ENCODE peak calls at places on chromosomes 5 and 9, in five cellular contexts. One of them, this sample, is unnamed.

GRCh38 chr9:26043431-26043830 is 365.2 kb upstream of the TUSC1 start:
- DNase-seq in cardiac muscle cell: no peak
- DNase-seq in A549: no peak
- DNase-seq in PC-3: no peak
- DNase-seq in GM12865: no peak
- DNase-seq in this sample: no peak

GRCh38 chr9:71665247-71665646 is 103.1 kb downstream of the CEMIP2 start:
- DNase-seq in GM12865: no peak
- DNase-seq in PC-3: peak
- DNase-seq in cardiac muscle cell: no peak
- DNase-seq in A549: no peak
- DNase-seq in this sample: no peak

GRCh38 chr9:136244116-136244775 is 1.4 kb downstream of the QSOX2 start:
- DNase-seq in cardiac muscle cell: no peak
- DNase-seq in GM12865: peak
- DNase-seq in PC-3: no peak
- DNase-seq in A549: no peak
- DNase-seq in this sample: no peak

GRCh38 chr9:118630079-118630478 is 739.2 kb downstream of the BRINP1 start:
- DNase-seq in GM12865: no peak
- DNase-seq in cardiac muscle cell: no peak
- DNase-seq in PC-3: no peak
- DNase-seq in A549: no peak
- DNase-seq in this sample: no peak

GRCh38 chr5:82794876-82795275 is 282.3 kb downstream of the TMEM167A start:
- DNase-seq in GM12865: no peak
- DNase-seq in cardiac muscle cell: no peak
- DNase-seq in PC-3: peak
- DNase-seq in A549: no peak
- DNase-seq in this sample: no peak

GRCh38 chr5:5419291-5420210 is 2.9 kb upstream of the ICE1 start:
- DNase-seq in cardiac muscle cell: peak
- DNase-seq in PC-3: peak
- DNase-seq in A549: peak
- DNase-seq in GM12865: peak
- DNase-seq in this sample: no peak

GRCh38 chr9:132478353-132478752 is 68.3 kb downstream of the CFAP77 start:
- DNase-seq in A549: no peak
- DNase-seq in PC-3: no peak
- DNase-seq in GM12865: no peak
- DNase-seq in cardiac muscle cell: no peak
- DNase-seq in this sample: no peak

GRCh38 chr5:151310932-151311331 is 7.4 kb upstream of the SLC36A3 start:
- DNase-seq in cardiac muscle cell: no peak
- DNase-seq in A549: no peak
- DNase-seq in PC-3: no peak
- DNase-seq in GM12865: no peak
- DNase-seq in this sample: no peak

GRCh38 chr9:87891754-87892153 is 9.1 kb downstream of the SPATA31E1 start:
- DNase-seq in cardiac muscle cell: peak
- DNase-seq in PC-3: no peak
- DNase-seq in A549: no peak
- DNase-seq in GM12865: no peak
- DNase-seq in this sample: no peak

GRCh38 chr5:82405166-82405565 is 127.0 kb upstream of the RPS23 start:
- DNase-seq in PC-3: peak
- DNase-seq in GM12865: no peak
- DNase-seq in cardiac muscle cell: peak
- DNase-seq in A549: no peak
- DNase-seq in this sample: no peak

GRCh38 chr5:14004598-14005394 is 60.3 kb upstream of the DNAH5 start:
- DNase-seq in A549: no peak
- DNase-seq in PC-3: no peak
- DNase-seq in GM12865: no peak
- DNase-seq in cardiac muscle cell: no peak
- DNase-seq in this sample: no peak

GRCh38 chr9:109861499-109861898 is 81.5 kb downstream of the PALM2AKAP2 start:
- DNase-seq in GM12865: no peak
- DNase-seq in PC-3: no peak
- DNase-seq in cardiac muscle cell: peak
- DNase-seq in A549: no peak
- DNase-seq in this sample: no peak

GRCh38 chr9:33297455-33297854 is 7.1 kb downstream of the NFX1 start:
- DNase-seq in A549: no peak
- DNase-seq in PC-3: no peak
- DNase-seq in cardiac muscle cell: no peak
- DNase-seq in GM12865: peak
- DNase-seq in this sample: no peak

GRCh38 chr9:129281506-129282145 is 103.6 kb upstream of the IER5L start:
- DNase-seq in PC-3: no peak
- DNase-seq in cardiac muscle cell: no peak
- DNase-seq in GM12865: no peak
- DNase-seq in A549: no peak
- DNase-seq in this sample: peak

GRCh38 chr9:126293522-126293889 is 33.1 kb upstream of the MVB12B start:
- DNase-seq in GM12865: no peak
- DNase-seq in cardiac muscle cell: no peak
- DNase-seq in A549: no peak
- DNase-seq in PC-3: no peak
- DNase-seq in this sample: no peak

GRCh38 chr5:179161901-179162300 is 101.7 kb downstream of the ZNF354C start:
- DNase-seq in A549: no peak
- DNase-seq in PC-3: no peak
- DNase-seq in cardiac muscle cell: no peak
- DNase-seq in GM12865: no peak
- DNase-seq in this sample: no peak

GRCh38 chr9:105259274-105259673 is 14.8 kb downstream of the SLC44A1 start:
- DNase-seq in GM12865: no peak
- DNase-seq in A549: no peak
- DNase-seq in cardiac muscle cell: no peak
- DNase-seq in PC-3: no peak
- DNase-seq in this sample: no peak

GRCh38 chr9:21506910-21507795 is 25.0 kb upstream of the IFNE start:
- DNase-seq in cardiac muscle cell: peak
- DNase-seq in PC-3: peak
- DNase-seq in A549: no peak
- DNase-seq in GM12865: no peak
- DNase-seq in this sample: no peak

GRCh38 chr9:121253821-121254471 is 14.0 kb upstream of the GSN start:
- DNase-seq in GM12865: no peak
- DNase-seq in A549: no peak
- DNase-seq in PC-3: no peak
- DNase-seq in cardiac muscle cell: no peak
- DNase-seq in this sample: no peak

GRCh38 chr9:27768781-27769180 is 195.5 kb upstream of the C9orf72 start:
- DNase-seq in GM12865: no peak
- DNase-seq in A549: no peak
- DNase-seq in cardiac muscle cell: no peak
- DNase-seq in PC-3: no peak
- DNase-seq in this sample: no peak

GRCh38 chr9:92950359-92950955 is 3.1 kb downstream of the FGD3 start:
- DNase-seq in A549: no peak
- DNase-seq in PC-3: peak
- DNase-seq in cardiac muscle cell: no peak
- DNase-seq in GM12865: no peak
- DNase-seq in this sample: no peak

GRCh38 chr9:133782157-133783130 is 44.3 kb upstream of the SARDH start:
- DNase-seq in GM12865: peak
- DNase-seq in PC-3: peak
- DNase-seq in cardiac muscle cell: peak
- DNase-seq in A549: peak
- DNase-seq in this sample: peak

GRCh38 chr9:107178302-107178701 is 104.8 kb upstream of the RAD23B start:
- DNase-seq in A549: no peak
- DNase-seq in GM12865: no peak
- DNase-seq in PC-3: peak
- DNase-seq in cardiac muscle cell: no peak
- DNase-seq in this sample: no peak

GRCh38 chr5:110431603-110432002 is 294.9 kb downstream of the TMEM232 start:
- DNase-seq in A549: no peak
- DNase-seq in GM12865: no peak
- DNase-seq in PC-3: no peak
- DNase-seq in cardiac muscle cell: no peak
- DNase-seq in this sample: no peak

GRCh38 chr9:38074441-38074943 is 5.5 kb upstream of the SHB start:
- DNase-seq in A549: no peak
- DNase-seq in PC-3: no peak
- DNase-seq in cardiac muscle cell: peak
- DNase-seq in GM12865: no peak
- DNase-seq in this sample: no peak

GRCh38 chr5:160619381-160619780 is 197.7 kb downstream of the PTTG1 start:
- DNase-seq in GM12865: no peak
- DNase-seq in PC-3: no peak
- DNase-seq in cardiac muscle cell: no peak
- DNase-seq in A549: no peak
- DNase-seq in this sample: no peak

GRCh38 chr9:16598316-16598715 is 272.2 kb downstream of the BNC2 start:
- DNase-seq in cardiac muscle cell: peak
- DNase-seq in GM12865: no peak
- DNase-seq in PC-3: no peak
- DNase-seq in A549: no peak
- DNase-seq in this sample: no peak

GRCh38 chr9:89714316-89714715 is 109.5 kb downstream of the GADD45G start:
- DNase-seq in GM12865: no peak
- DNase-seq in cardiac muscle cell: peak
- DNase-seq in A549: no peak
- DNase-seq in PC-3: no peak
- DNase-seq in this sample: no peak

GRCh38 chr5:38291355-38291754 is 33.0 kb downstream of the EGFLAM start:
- DNase-seq in GM12865: peak
- DNase-seq in cardiac muscle cell: no peak
- DNase-seq in PC-3: no peak
- DNase-seq in A549: no peak
- DNase-seq in this sample: no peak

GRCh38 chr9:125810161-125810560 is 63.0 kb downstream of the PBX3 start:
- DNase-seq in PC-3: no peak
- DNase-seq in GM12865: no peak
- DNase-seq in cardiac muscle cell: peak
- DNase-seq in A549: no peak
- DNase-seq in this sample: no peak

GRCh38 chr9:87085073-87085472 is 137.8 kb upstream of the GAS1 start:
- DNase-seq in A549: no peak
- DNase-seq in GM12865: no peak
- DNase-seq in cardiac muscle cell: no peak
- DNase-seq in PC-3: no peak
- DNase-seq in this sample: no peak

GRCh38 chr5:132376694-132377641 is 7.5 kb downstream of the SLC22A5 start:
- DNase-seq in A549: no peak
- DNase-seq in GM12865: no peak
- DNase-seq in cardiac muscle cell: no peak
- DNase-seq in PC-3: no peak
- DNase-seq in this sample: no peak

GRCh38 chr9:90219548-90220118 is 423.0 kb downstream of the DIRAS2 start:
- DNase-seq in PC-3: peak
- DNase-seq in A549: peak
- DNase-seq in cardiac muscle cell: no peak
- DNase-seq in GM12865: peak
- DNase-seq in this sample: no peak

GRCh38 chr9:95736370-95736769 is 139.1 kb upstream of the ERCC6L2 start:
- DNase-seq in A549: peak
- DNase-seq in PC-3: peak
- DNase-seq in cardiac muscle cell: peak
- DNase-seq in GM12865: no peak
- DNase-seq in this sample: no peak
- TF ChIP-seq CTCF in A549: peak
- TF ChIP-seq CTCF in PC-3: peak
- TF ChIP-seq CTCF in cardiac muscle cell: peak
- TF ChIP-seq CTCF in GM12865: peak
- TF ChIP-seq CTCF in this sample: no peak

DNA sequence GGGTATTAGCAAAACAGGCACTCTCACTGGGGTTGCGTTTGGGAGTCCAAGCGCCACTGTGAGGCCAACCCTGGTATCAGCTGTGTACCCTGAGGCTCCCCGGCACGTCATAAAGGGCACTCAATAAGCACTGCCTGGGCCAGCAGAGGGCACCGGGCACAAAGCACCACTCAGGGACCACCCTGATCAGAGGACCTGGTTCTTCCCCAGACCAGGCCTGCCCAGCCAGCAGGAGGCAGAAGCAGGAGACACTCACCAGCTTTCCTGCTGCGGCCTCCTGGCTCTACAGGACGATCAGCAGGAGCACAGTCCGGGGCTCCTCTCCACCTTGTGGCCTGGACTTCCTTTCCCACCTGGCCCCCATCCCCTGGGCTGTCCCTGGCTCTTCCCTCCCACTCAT is 12.6 kb downstream of the MGAT1 start:
- DNase-seq in cardiac muscle cell: no peak
- DNase-seq in GM12865: peak
- DNase-seq in A549: no peak
- DNase-seq in PC-3: peak
- DNase-seq in this sample: no peak
- TF ChIP-seq CTCF in cardiac muscle cell: no peak
- TF ChIP-seq CTCF in GM12865: peak
- TF ChIP-seq CTCF in A549: peak
- TF ChIP-seq CTCF in PC-3: peak
- TF ChIP-seq CTCF in this sample: no peak

GRCh38 chr5:8845316-8845715 is 700.6 kb downstream of the SEMA5A start:
- DNase-seq in A549: no peak
- DNase-seq in PC-3: peak
- DNase-seq in cardiac muscle cell: no peak
- DNase-seq in GM12865: no peak
- DNase-seq in this sample: no peak

GRCh38 chr5:8848362-8848761 is 697.5 kb downstream of the SEMA5A start:
- DNase-seq in A549: no peak
- DNase-seq in GM12865: no peak
- DNase-seq in cardiac muscle cell: no peak
- DNase-seq in PC-3: no peak
- DNase-seq in this sample: no peak

GRCh38 chr5:8848997-8849585 is 696.8 kb downstream of the SEMA5A start:
- DNase-seq in cardiac muscle cell: peak
- DNase-seq in GM12865: no peak
- DNase-seq in PC-3: peak
- DNase-seq in A549: no peak
- DNase-seq in this sample: no peak

GRCh38 chr5:8857051-8857450 is 688.8 kb downstream of the SEMA5A start:
- DNase-seq in PC-3: no peak
- DNase-seq in A549: no peak
- DNase-seq in GM12865: no peak
- DNase-seq in cardiac muscle cell: no peak
- DNase-seq in this sample: no peak

DNA sequence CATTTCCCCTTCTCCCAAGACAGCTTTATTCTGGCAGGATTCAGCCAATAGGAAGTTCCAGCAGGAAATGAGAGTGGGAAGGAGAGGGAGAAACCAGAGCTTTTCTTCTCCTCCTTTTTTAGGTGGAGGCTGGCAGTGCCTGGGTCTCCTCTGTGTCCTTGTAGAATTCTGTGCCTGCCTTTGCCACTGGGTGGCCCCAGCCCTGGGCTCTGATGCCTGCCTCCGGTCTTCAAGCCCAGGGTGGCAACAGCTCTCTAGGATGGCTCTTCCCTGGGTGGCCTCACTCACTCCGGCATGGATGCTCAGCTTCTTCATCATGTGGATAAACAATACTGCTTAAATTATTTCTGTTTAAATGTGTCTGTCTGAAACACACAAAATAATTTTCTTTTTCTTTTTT is 694.8 kb downstream of the SEMA5A start:
- DNase-seq in cardiac muscle cell: no peak
- DNase-seq in PC-3: peak
- DNase-seq in A549: no peak
- DNase-seq in GM12865: no peak
- DNase-seq in this sample: no peak
- TF ChIP-seq CTCF in cardiac muscle cell: no peak
- TF ChIP-seq CTCF in PC-3: peak
- TF ChIP-seq CTCF in A549: no peak
- TF ChIP-seq CTCF in GM12865: no peak
- TF ChIP-seq CTCF in this sample: no peak

GRCh38 chr9:102631559-102631958 is 363.6 kb upstream of the CYLC2 start:
- DNase-seq in cardiac muscle cell: no peak
- DNase-seq in PC-3: peak
- DNase-seq in GM12865: peak
- DNase-seq in A549: no peak
- DNase-seq in this sample: no peak
- TF ChIP-seq CTCF in cardiac muscle cell: no peak
- TF ChIP-seq CTCF in PC-3: peak
- TF ChIP-seq CTCF in GM12865: peak
- TF ChIP-seq CTCF in A549: no peak
- TF ChIP-seq CTCF in this sample: no peak

This sample was measured in natural killer cell.